ENCODE peak calls at places on chromosome 17, in seven cellular contexts. M, N, F, T, C, B and D are unnamed samples.

GRCh38 chr17:59406808-59407381 is 75.4 kb downstream of the YPEL2 start:
- DNase-seq in M (peak), N (no peak), F (no peak), T (no peak), C (no peak), B (no peak), D (no peak)

GRCh38 chr17:82887255-82888164 is 47.7 kb upstream of the ZNF750 start:
- DNase-seq in M (peak), N (no peak), F (no peak), T (no peak), C (no peak), B (no peak), D (no peak)

GRCh38 chr17:4535667-4536258 is 19.4 kb downstream of the MYBBP1A start:
- DNase-seq in M (no peak), N (no peak), F (no peak), T (no peak), C (no peak), B (peak), D (no peak)

GRCh38 chr17:64172510-64172909 is 42.6 kb upstream of the ERN1 start:
- DNase-seq in M (no peak), N (no peak), F (peak), T (no peak), C (peak), B (no peak), D (no peak)

GRCh38 chr17:41583137-41584127 is 3.3 kb downstream of the KRT14 start:
- DNase-seq in M (no peak), N (no peak), F (no peak), T (no peak), C (no peak), B (no peak), D (no peak)

GRCh38 chr17:69348441-69348840 is 21.5 kb upstream of the ABCA5 start:
- DNase-seq in M (no peak), N (no peak), F (no peak), T (no peak), C (no peak), B (no peak), D (no peak)

GRCh38 chr17:44587339-44587738 is 30.1 kb downstream of the FZD2 start:
- DNase-seq in M (peak), N (peak), F (peak), T (no peak), C (peak), B (no peak), D (no peak)

GRCh38 chr17:6574689-6575595 is 18.6 kb upstream of the PITPNM3 start:
- DNase-seq in M (no peak), N (no peak), F (peak), T (no peak), C (peak), B (no peak), D (no peak)

GRCh38 chr17:12955521-12955920 is 62.3 kb downstream of the ELAC2 start:
- DNase-seq in M (no peak), N (no peak), F (no peak), T (no peak), C (no peak), B (no peak), D (no peak)

DNA sequence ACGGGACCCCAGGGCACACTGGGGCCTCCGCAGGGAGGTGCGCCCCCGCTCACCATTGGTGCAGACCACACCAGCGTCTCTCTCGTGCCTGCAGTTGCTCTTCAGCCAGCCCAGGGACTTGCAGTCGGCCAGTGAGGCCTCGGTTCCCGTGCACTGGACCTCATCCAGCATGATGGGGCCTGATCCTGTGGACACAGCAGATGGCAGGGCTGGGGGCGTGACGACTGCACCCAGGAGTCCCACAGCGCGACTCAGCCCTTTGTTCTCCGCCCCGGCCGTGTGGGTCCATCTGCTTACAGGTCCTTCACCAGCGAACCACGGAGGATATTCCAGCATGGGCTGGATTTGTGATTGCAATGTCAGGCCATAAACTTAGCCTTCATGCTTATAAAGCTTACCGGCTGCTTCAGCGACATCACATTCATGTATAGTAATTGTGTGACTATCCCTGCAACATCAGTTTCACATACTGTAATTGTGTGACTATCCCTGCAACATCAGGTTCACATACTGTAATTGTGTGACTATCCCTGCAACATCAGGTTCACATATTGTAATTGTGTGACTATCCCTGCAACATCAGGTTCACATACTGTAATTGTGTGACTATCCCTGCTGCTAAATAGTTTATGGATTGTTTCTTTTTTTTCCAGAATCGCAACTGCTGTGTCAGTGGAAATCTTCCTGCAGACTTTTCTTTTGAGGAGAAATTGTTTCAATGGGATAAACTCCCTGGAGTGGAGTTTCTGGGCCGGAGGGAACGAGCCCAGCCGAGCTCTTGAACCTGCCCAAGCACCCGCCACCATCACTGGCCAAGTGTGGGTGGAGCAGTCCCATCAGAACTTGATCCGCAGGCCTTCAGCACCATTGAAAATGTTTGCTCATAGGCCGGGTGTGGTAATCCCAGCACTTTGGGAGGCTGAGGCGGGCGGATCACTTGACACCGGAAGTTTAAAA is 4.8 kb downstream of the LGALS3BP start:
- DNase-seq in M (no peak), N (peak), F (peak), T (no peak), C (peak), B (peak), D (peak)
- TF ChIP-seq EZH2 in M (no peak), N (no peak), F (no peak), T (no peak), C (peak), B (no peak), D (no peak)

GRCh38 chr17:143785-144281 is 6.5 kb downstream of the SCGB1C2 start:
- DNase-seq in M (peak), N (peak), F (peak), T (peak), C (peak), B (peak), D (no peak)
- TF ChIP-seq POLR2AphosphoS5 in M (no peak), N (peak), F (no peak), T (no peak), C (no peak), B (peak), D (peak)

GRCh38 chr17:73307130-73307529 is 4.7 kb downstream of the CDC42EP4 start:
- DNase-seq in M (no peak), N (no peak), F (no peak), T (no peak), C (no peak), B (no peak), D (no peak)

GRCh38 chr17:73304971-73305786 is 6.6 kb downstream of the CDC42EP4 start:
- DNase-seq in M (no peak), N (peak), F (peak), T (no peak), C (peak), B (peak), D (no peak)

GRCh38 chr17:73309727-73310555 is 1.9 kb downstream of the CDC42EP4 start:
- DNase-seq in M (no peak), N (no peak), F (peak), T (no peak), C (peak), B (peak), D (no peak)

GRCh38 chr17:73305845-73306836 is 5.7 kb downstream of the CDC42EP4 start:
- DNase-seq in M (no peak), N (no peak), F (peak), T (no peak), C (no peak), B (no peak), D (no peak)

DNA sequence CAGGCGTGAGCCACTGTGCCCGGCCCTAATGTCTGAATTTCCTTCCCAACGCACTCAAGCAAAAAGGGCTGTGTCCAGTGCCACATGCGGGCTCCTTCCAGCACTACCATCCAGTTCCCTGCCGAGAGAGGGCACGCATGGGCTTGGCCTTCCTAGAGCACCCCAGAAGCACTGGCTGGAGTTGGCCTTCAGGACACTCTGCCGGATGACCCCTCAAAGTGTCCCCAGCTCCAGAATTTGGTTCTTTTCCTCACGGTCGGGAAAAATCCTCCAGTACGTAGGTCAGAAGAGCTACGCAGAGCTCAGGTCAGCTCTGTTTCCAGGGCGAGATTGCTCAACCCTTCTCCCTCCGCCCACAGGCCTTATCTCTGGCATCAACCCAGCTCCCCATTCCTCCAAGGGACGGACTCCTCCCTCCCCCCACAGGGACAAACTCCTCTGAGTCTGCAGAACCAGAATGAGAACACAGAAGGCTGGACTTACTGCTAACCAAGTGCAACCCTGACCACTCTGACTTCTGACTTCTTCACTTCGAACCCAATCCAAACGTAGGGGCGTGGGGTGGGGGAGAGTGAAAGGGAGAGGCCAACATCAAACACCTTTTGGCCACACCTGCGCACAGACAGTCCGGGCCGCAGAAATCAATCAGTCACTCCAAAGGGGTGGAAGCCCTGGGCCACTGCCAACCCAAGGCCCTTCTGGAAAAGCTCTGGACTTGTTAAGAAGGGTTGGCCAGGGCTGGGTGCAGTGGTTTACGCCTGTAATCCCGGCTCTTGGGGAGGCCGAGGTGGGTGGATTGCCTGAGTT is 3.6 kb downstream of the CDC42EP4 start:
- DNase-seq in M (peak), N (peak), F (peak), T (no peak), C (peak), B (no peak), D (no peak)
- H3K4me3 ChIP-seq in M (peak), N (peak), F (no peak), T (no peak), C (peak), B (no peak), D (no peak)

GRCh38 chr17:49966767-49967166 is 2.2 kb upstream of the DLX4 start:
- DNase-seq in M (no peak), N (no peak), F (no peak), T (no peak), C (no peak), B (no peak), D (no peak)

GRCh38 chr17:49965522-49965905 is 3.5 kb upstream of the DLX4 start:
- DNase-seq in M (no peak), N (no peak), F (no peak), T (no peak), C (no peak), B (peak), D (no peak)

GRCh38 chr17:49963277-49963625 is 5.7 kb upstream of the DLX4 start:
- DNase-seq in M (no peak), N (no peak), F (no peak), T (no peak), C (no peak), B (peak), D (no peak)

GRCh38 chr17:49963626-49964538 is 5.1 kb upstream of the DLX4 start:
- DNase-seq in M (no peak), N (no peak), F (no peak), T (no peak), C (no peak), B (peak), D (no peak)

DNA sequence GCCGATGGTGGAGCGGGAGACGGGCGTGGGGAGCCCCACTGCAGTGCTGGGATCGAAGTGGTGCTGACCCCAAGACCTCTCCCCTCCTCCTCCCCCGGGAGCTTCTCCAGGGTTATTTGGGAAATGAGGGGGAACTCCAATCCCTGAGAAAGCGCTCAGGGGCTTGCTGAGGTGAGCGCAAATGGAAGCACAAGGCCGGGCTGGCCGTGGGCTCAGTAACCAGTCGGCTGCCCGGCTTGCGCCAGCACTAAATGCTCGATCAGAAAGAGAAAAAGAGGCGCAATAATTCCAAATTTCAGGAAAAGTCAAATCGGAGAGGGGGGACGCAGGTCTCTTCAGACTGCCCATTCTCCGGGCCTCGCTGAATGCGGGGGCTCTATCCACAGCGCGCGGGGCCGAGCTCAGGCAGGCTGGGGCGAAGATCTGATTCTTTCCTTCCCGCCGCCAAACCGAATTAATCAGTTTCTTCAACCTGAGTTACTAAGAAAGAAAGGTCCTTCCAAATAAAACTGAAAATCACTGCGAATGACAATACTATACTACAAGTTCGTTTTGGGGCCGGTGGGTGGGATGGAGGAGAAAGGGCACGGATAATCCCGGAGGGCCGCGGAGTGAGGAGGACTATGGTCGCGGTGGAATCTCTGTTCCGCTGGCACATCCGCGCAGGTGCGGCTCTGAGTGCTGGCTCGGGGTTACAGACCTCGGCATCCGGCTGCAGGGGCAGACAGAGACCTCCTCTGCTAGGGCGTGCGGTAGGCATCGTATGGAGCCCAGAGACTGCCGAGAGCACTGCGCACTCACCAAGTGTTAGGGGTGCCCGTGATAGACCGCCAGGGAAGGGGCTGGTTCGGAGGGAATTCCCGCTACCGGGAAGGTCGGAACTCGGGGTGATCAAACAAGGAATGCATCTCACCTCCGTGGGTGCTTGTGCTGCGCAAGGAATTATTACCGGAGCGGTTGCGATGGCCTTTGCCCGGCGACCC is 4.2 kb upstream of the DLX4 start:
- DNase-seq in M (no peak), N (no peak), F (no peak), T (no peak), C (no peak), B (peak), D (no peak)
- TF ChIP-seq EZH2 in M (peak), N (no peak), F (peak), T (peak), C (no peak), B (peak), D (no peak)